ENCODE peak calls at places on chromosomes 12 and 14, in five cellular contexts. One of them, this sample, is unnamed.

GRCh38 chr14:94542111-94542810 is 19.0 kb upstream of the SERPINA4 start:
- DNase-seq in iPS DF 19.7: no peak
- DNase-seq in stimulated activated CD4-positive, alpha-beta T cell treated with anti-CD3 and anti-CD28 coated beads, Interleukin-1b, Interleukin-23, amount 100 ng/mL, for 48 hours: no peak
- DNase-seq in adrenal gland: no peak
- DNase-seq in aorta: no peak
- DNase-seq in this sample: no peak

GRCh38 chr12:58074259-58074658 is 132.9 kb downstream of the ATP23 start:
- DNase-seq in stimulated activated CD4-positive, alpha-beta T cell treated with anti-CD3 and anti-CD28 coated beads, Interleukin-1b, Interleukin-23, amount 100 ng/mL, for 48 hours: no peak
- DNase-seq in aorta: no peak
- DNase-seq in iPS DF 19.7: no peak
- DNase-seq in adrenal gland: no peak
- DNase-seq in this sample: no peak

GRCh38 chr12:43858096-43858495 is 22.2 kb downstream of the TMEM117 start:
- DNase-seq in stimulated activated CD4-positive, alpha-beta T cell treated with anti-CD3 and anti-CD28 coated beads, Interleukin-1b, Interleukin-23, amount 100 ng/mL, for 48 hours: no peak
- DNase-seq in adrenal gland: no peak
- DNase-seq in aorta: no peak
- DNase-seq in iPS DF 19.7: no peak
- DNase-seq in this sample: no peak

GRCh38 chr14:52175982-52176502 is 91.5 kb upstream of the PTGDR start:
- DNase-seq in aorta: no peak
- DNase-seq in stimulated activated CD4-positive, alpha-beta T cell treated with anti-CD3 and anti-CD28 coated beads, Interleukin-1b, Interleukin-23, amount 100 ng/mL, for 48 hours: no peak
- DNase-seq in adrenal gland: no peak
- DNase-seq in iPS DF 19.7: no peak
- DNase-seq in this sample: no peak

GRCh38 chr12:56908136-56908535 is 26.1 kb downstream of the SDR9C7 start:
- DNase-seq in iPS DF 19.7: no peak
- DNase-seq in stimulated activated CD4-positive, alpha-beta T cell treated with anti-CD3 and anti-CD28 coated beads, Interleukin-1b, Interleukin-23, amount 100 ng/mL, for 48 hours: no peak
- DNase-seq in adrenal gland: no peak
- DNase-seq in aorta: no peak
- DNase-seq in this sample: no peak

GRCh38 chr12:129372348-129372747 is 519.1 kb downstream of the GLT1D1 start:
- DNase-seq in stimulated activated CD4-positive, alpha-beta T cell treated with anti-CD3 and anti-CD28 coated beads, Interleukin-1b, Interleukin-23, amount 100 ng/mL, for 48 hours: no peak
- DNase-seq in adrenal gland: no peak
- DNase-seq in aorta: no peak
- DNase-seq in iPS DF 19.7: no peak
- DNase-seq in this sample: no peak

GRCh38 chr14:42994001-42994736 is 1387.5 kb downstream of the LRFN5 start:
- DNase-seq in aorta: no peak
- DNase-seq in iPS DF 19.7: no peak
- DNase-seq in stimulated activated CD4-positive, alpha-beta T cell treated with anti-CD3 and anti-CD28 coated beads, Interleukin-1b, Interleukin-23, amount 100 ng/mL, for 48 hours: no peak
- DNase-seq in adrenal gland: no peak
- DNase-seq in this sample: no peak

GRCh38 chr14:39217214-39217879 is 16.4 kb upstream of the MIA2 start:
- DNase-seq in iPS DF 19.7: no peak
- DNase-seq in adrenal gland: no peak
- DNase-seq in aorta: no peak
- DNase-seq in stimulated activated CD4-positive, alpha-beta T cell treated with anti-CD3 and anti-CD28 coated beads, Interleukin-1b, Interleukin-23, amount 100 ng/mL, for 48 hours: no peak
- DNase-seq in this sample: no peak

GRCh38 chr14:80705241-80705980 is 236.1 kb downstream of the CEP128 start:
- DNase-seq in stimulated activated CD4-positive, alpha-beta T cell treated with anti-CD3 and anti-CD28 coated beads, Interleukin-1b, Interleukin-23, amount 100 ng/mL, for 48 hours: no peak
- DNase-seq in iPS DF 19.7: no peak
- DNase-seq in aorta: no peak
- DNase-seq in adrenal gland: no peak
- DNase-seq in this sample: no peak

GRCh38 chr14:73795974-73796373 is 55.7 kb upstream of the PTGR2 start:
- DNase-seq in stimulated activated CD4-positive, alpha-beta T cell treated with anti-CD3 and anti-CD28 coated beads, Interleukin-1b, Interleukin-23, amount 100 ng/mL, for 48 hours: no peak
- DNase-seq in aorta: no peak
- DNase-seq in adrenal gland: no peak
- DNase-seq in iPS DF 19.7: no peak
- DNase-seq in this sample: peak; percentile 37

This sample was measured in body of pancreas.